ENCODE peak calls at places on chromosomes 2 and 18, in nine cellular contexts. B, N, J, T, A, F, M, X and C are unnamed samples.

GRCh38 chr2:108165750-108166149 is 74.0 kb upstream of the SULT1C3 start:
- DNase-seq in B (no peak), N (no peak), J (no peak), T (no peak), A (no peak), F (no peak), M (no peak), X (no peak), C (no peak)

GRCh38 chr2:63594622-63595021 is 5.9 kb downstream of the MDH1 start:
- DNase-seq in B (no peak), N (no peak), J (no peak), T (no peak), A (no peak), F (no peak), M (no peak), X (no peak), C (no peak)

GRCh38 chr2:165408191-165408590 is 61.3 kb upstream of the CSRNP3 start:
- DNase-seq in B (peak), N (no peak), J (no peak), T (no peak), A (no peak), F (no peak), M (no peak), X (no peak), C (no peak)

GRCh38 chr2:8002765-8003393 is 679.0 kb upstream of the ID2 start:
- DNase-seq in B (no peak), N (no peak), J (no peak), T (no peak), A (no peak), F (no peak), M (no peak), X (no peak), C (no peak)

GRCh38 chr2:9004338-9005204 is 1.1 kb upstream of the MBOAT2 start:
- DNase-seq in B (no peak), N (no peak), J (peak), T (no peak), A (no peak), F (no peak), M (no peak), X (no peak), C (no peak)

GRCh38 chr2:157404363-157404762 is 39.5 kb downstream of the CYTIP start:
- DNase-seq in B (no peak), N (no peak), J (no peak), T (no peak), A (peak), F (peak), M (no peak), X (no peak), C (no peak)

GRCh38 chr2:130854301-130854700 is 17.6 kb downstream of the ARHGEF4 start:
- DNase-seq in B (no peak), N (no peak), J (no peak), T (no peak), A (no peak), F (no peak), M (no peak), X (no peak), C (no peak)

GRCh38 chr2:30691948-30692828 is 115.1 kb downstream of the CAPN13 start:
- DNase-seq in B (no peak), N (no peak), J (peak), T (no peak), A (no peak), F (no peak), M (no peak), X (no peak), C (no peak)

GRCh38 chr2:10504994-10505820 is 57.1 kb upstream of the ODC1 start:
- DNase-seq in B (peak), N (no peak), J (no peak), T (no peak), A (no peak), F (no peak), M (no peak), X (no peak), C (no peak)

GRCh38 chr2:21256006-21256405 is 132.2 kb downstream of the TDRD15 start:
- DNase-seq in B (peak), N (peak), J (no peak), T (no peak), A (no peak), F (no peak), M (no peak), X (no peak), C (no peak)

GRCh38 chr2:203442463-203442862 is 92.6 kb downstream of the RAPH1 start:
- DNase-seq in B (no peak), N (no peak), J (no peak), T (no peak), A (no peak), F (no peak), M (no peak), X (no peak), C (no peak)

GRCh38 chr18:12246849-12247808 is 7.0 kb upstream of the CIDEA start:
- DNase-seq in B (no peak), N (no peak), J (no peak), T (peak), A (no peak), F (no peak), M (no peak), X (peak), C (peak)

GRCh38 chr18:72419914-72420313 is 124.2 kb downstream of the CBLN2 start:
- DNase-seq in B (no peak), N (no peak), J (no peak), T (no peak), A (no peak), F (no peak), M (no peak), X (no peak), C (no peak)

GRCh38 chr2:96147593-96148201 is 2.5 kb upstream of the DUSP2 start:
- DNase-seq in B (no peak), N (no peak), J (no peak), T (peak), A (peak), F (no peak), M (peak), X (peak), C (peak)

GRCh38 chr2:196275646-196276352 is 104.4 kb upstream of the STK17B start:
- DNase-seq in B (peak), N (no peak), J (peak), T (no peak), A (no peak), F (no peak), M (no peak), X (no peak), C (no peak)

GRCh38 chr2:157785866-157786662 is 90.1 kb downstream of the ACVR1 start:
- DNase-seq in B (no peak), N (no peak), J (peak), T (no peak), A (no peak), F (no peak), M (no peak), X (no peak), C (no peak)

GRCh38 chr18:58224425-58224750 is 180.4 kb downstream of the NEDD4L start:
- DNase-seq in B (no peak), N (no peak), J (no peak), T (no peak), A (no peak), F (no peak), M (no peak), X (no peak), C (no peak)

GRCh38 chr2:85053802-85054201 is 79.4 kb upstream of the TCF7L1 start:
- DNase-seq in B (peak), N (no peak), J (peak), T (no peak), A (no peak), F (no peak), M (peak), X (no peak), C (no peak)

DNA sequence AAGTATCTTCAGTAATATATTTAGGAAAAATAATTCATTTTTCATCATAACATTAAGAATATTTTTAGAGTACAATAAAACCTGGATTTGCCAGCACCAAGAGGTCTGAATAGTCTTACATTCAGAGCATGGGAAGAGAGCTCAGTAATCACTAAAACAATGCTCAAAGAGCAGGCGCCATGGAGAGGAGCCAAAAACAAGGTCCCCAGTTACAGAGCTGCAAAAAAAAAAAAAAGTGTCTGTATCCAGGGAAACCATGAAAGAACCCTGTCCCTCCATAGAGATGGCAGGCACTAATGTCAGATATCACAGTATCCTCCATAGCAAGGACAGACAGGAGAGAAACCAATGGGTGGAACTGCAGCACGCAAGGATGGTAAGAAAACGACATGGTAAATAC is 19.5 kb downstream of the FBXO15 start:
- DNase-seq in B (no peak), N (no peak), J (no peak), T (no peak), A (no peak), F (no peak), M (no peak), X (no peak), C (no peak)
- H3K27ac ChIP-seq in B (no peak), N (no peak), J (no peak), T (no peak), A (no peak), F (no peak), M (no peak), X (no peak), C (no peak)

DNA sequence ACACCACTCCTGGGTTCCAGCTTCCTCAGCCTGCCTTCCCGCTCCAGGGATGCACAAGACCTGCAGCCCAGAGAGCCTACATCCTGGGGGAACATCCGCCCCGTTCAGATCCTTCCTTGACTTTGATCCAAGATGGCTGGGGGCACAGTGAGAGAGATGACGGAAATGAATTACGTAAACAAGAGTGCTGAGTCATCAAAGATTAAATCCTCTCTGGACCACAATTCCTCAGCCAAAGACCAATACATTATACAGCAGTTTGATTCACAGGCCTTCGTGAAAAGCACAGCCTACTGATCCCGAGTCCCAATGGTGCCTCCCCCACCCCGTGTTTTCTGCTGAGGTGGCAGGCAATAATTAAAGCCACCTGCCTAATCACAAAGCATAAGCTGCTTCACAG is 43.1 kb downstream of the MYO5B start:
- DNase-seq in B (no peak), N (no peak), J (no peak), T (no peak), A (no peak), F (no peak), M (no peak), X (no peak), C (no peak)
- H3K27ac ChIP-seq in B (no peak), N (no peak), J (no peak), T (no peak), A (no peak), F (no peak), M (no peak), X (no peak), C (no peak)

GRCh38 chr2:237449193-237449797 is 35.3 kb upstream of the COL6A3 start:
- DNase-seq in B (no peak), N (no peak), J (peak), T (no peak), A (no peak), F (no peak), M (no peak), X (no peak), C (no peak)
- H3K27ac ChIP-seq in B (no peak), N (peak), J (no peak), T (no peak), A (no peak), F (no peak), M (no peak), X (no peak), C (peak)

DNA sequence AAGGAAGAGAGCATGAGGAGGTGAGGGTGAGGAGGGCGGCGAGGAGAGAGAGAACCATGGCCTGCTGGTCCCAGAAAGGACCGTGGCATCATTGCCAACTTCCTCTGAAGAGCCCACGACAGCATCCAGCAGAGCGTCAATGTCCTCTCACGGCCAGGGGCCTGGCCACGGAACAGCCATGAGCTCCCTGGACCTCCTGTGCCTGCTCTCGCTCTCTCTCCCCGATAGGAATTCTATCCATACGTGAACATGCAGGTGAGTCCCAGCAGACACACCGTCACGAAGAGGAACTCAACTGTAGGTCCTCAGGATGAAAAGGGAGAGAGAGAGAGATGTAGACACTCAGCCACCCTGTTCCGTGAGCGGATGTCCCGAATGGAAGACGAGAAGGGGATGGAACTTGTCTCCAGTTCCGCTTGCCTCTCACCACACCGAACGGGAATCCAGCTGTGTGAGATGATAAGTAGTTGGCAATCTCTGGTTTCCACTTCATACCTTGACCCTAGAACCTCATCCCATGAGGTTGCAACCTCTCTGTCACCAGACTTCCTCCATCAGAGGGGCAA is 107.6 kb downstream of the TNS1 start:
- DNase-seq in B (no peak), N (no peak), J (no peak), T (no peak), A (no peak), F (no peak), M (no peak), X (no peak), C (no peak)
- H3K27ac ChIP-seq in B (no peak), N (no peak), J (no peak), T (no peak), A (no peak), F (no peak), M (no peak), X (no peak), C (no peak)

DNA sequence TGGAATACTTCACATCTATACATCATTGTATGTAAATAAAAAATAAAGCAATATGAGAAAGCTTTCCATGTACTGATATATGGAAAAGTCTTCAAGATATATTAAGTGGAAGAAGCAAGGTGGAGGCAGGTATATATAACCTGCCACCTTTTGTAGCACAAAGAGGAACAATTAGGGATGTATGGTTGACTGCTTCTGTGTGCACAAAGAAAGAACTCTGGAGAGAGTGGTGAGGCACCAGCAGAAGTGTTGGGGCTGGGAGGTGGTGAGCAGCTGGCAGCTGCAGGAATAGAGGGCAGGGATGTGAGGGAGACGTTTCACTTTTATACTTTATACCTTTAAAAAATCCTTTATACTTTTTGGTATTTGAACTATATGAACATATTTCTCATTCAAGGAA is 26.1 kb downstream of the KIF5C start:
- DNase-seq in B (no peak), N (no peak), J (no peak), T (no peak), A (no peak), F (no peak), M (no peak), X (no peak), C (no peak)
- H3K27ac ChIP-seq in B (no peak), N (no peak), J (no peak), T (no peak), A (no peak), F (no peak), M (no peak), X (no peak), C (no peak)

GRCh38 chr18:69948919-69949537 is 1.4 kb upstream of the CD226 start:
- DNase-seq in B (peak), N (no peak), J (no peak), T (no peak), A (no peak), F (no peak), M (peak), X (no peak), C (no peak)

GRCh38 chr18:69945220-69946114 is 2.2 kb downstream of the CD226 start:
- DNase-seq in B (no peak), N (no peak), J (no peak), T (no peak), A (no peak), F (no peak), M (no peak), X (no peak), C (no peak)

GRCh38 chr18:69947361-69948106 is at the start of gene CD226:
- DNase-seq in B (no peak), N (no peak), J (no peak), T (no peak), A (no peak), F (no peak), M (no peak), X (no peak), C (no peak)

GRCh38 chr18:69944434-69944833 is 3.2 kb downstream of the CD226 start:
- DNase-seq in B (no peak), N (no peak), J (no peak), T (no peak), A (no peak), F (no peak), M (no peak), X (no peak), C (no peak)

GRCh38 chr18:69946608-69947155 is 991 bp downstream of the CD226 start:
- DNase-seq in B (no peak), N (no peak), J (no peak), T (no peak), A (no peak), F (no peak), M (no peak), X (no peak), C (no peak)
- H3K27ac ChIP-seq in B (no peak), N (no peak), J (no peak), T (no peak), A (no peak), F (peak), M (no peak), X (no peak), C (no peak)